ENCODE peak calls at places on chromosomes 4 and X, in ten cellular contexts. R is NCI-H1694 treated with DMSO at 0.1 percent for 48 hours, M is iris pigment epithelial cell, Y is Karpas-422, H is RPMI7951, V is A549, P is uterus, K is smooth muscle cell of the brain vasculature, F is progenitor cell of endocrine pancreas, C is upper lobe of left lung. S is an unnamed sample.

GRCh38 chr4:111639120-111639519 is 506.1 kb upstream of the FAM241A start:
- DNase-seq in R (no peak), M (peak), Y (no peak), H (no peak), V (peak), P (no peak), K (no peak), F (no peak), C (no peak), S (no peak)

GRCh38 chrX:79572566-79572965 is 205.4 kb upstream of the ITM2A start:
- DNase-seq in R (no peak), M (no peak), Y (no peak), H (no peak), V (no peak), P (no peak), K (no peak), F (no peak), C (no peak), S (no peak)

GRCh38 chrX:110691446-110691845 is 104.2 kb downstream of the CHRDL1 start:
- DNase-seq in R (no peak), M (peak), Y (no peak), H (peak), V (no peak), P (no peak), K (no peak), F (no peak), C (no peak), S (no peak)

GRCh38 chr4:112282860-112283667 is 2.6 kb downstream of the TIFA start:
- DNase-seq in R (no peak), M (no peak), Y (no peak), H (no peak), V (no peak), P (no peak), K (no peak), F (no peak), C (no peak), S (no peak)

GRCh38 chrX:54540289-54540688 is 10.3 kb downstream of the GNL3L start:
- DNase-seq in R (no peak), M (peak), Y (no peak), H (no peak), V (peak), P (no peak), K (no peak), F (no peak), C (no peak), S (no peak)

GRCh38 chr4:142365386-142365785 is 480.7 kb downstream of the INPP4B start:
- DNase-seq in R (no peak), M (no peak), Y (no peak), H (peak), V (no peak), P (no peak), K (no peak), F (no peak), C (no peak), S (no peak)

GRCh38 chr4:26687728-26688127 is 103.8 kb downstream of the TBC1D19 start:
- DNase-seq in R (no peak), M (peak), Y (no peak), H (peak), V (no peak), P (no peak), K (peak), F (no peak), C (no peak), S (no peak)

GRCh38 chr4:157713342-157713741 is 459.5 kb downstream of the GASK1B start:
- DNase-seq in R (no peak), M (no peak), Y (no peak), H (no peak), V (no peak), P (peak), K (no peak), F (no peak), C (no peak), S (no peak)

GRCh38 chr4:86400216-86400615 is 40.4 kb upstream of the MAPK10 start:
- DNase-seq in R (no peak), M (peak), Y (no peak), H (no peak), V (no peak), P (no peak), K (no peak), F (no peak), C (no peak), S (no peak)

GRCh38 chrX:48904180-48904579 is 6.5 kb downstream of the PQBP1 start:
- DNase-seq in R (no peak), M (no peak), Y (no peak), H (no peak), V (no peak), P (no peak), K (no peak), F (no peak), C (no peak), S (no peak)